ENCODE peak calls at places on chromosomes 4 and X, in four cellular contexts. One of them, this sample, is unnamed.

GRCh38 chrX:46913710-46914109 is 1.5 kb downstream of the JADE3 start:
- DNase-seq in RPMI7951: peak
- DNase-seq in HT1080: no peak
- DNase-seq in EL: peak
- DNase-seq in this sample: peak

GRCh38 chr4:40482985-40483647 is 146.5 kb downstream of the RBM47 start:
- DNase-seq in RPMI7951: peak
- DNase-seq in HT1080: no peak
- DNase-seq in EL: no peak
- DNase-seq in this sample: no peak

GRCh38 chr4:179719766-179720470 is 2277.7 kb upstream of the AGA start:
- DNase-seq in RPMI7951: no peak
- DNase-seq in HT1080: no peak
- DNase-seq in EL: no peak
- DNase-seq in this sample: peak

GRCh38 chrX:131841496-131842410 is 181.3 kb upstream of the STK26 start:
- DNase-seq in RPMI7951: peak
- DNase-seq in HT1080: peak
- DNase-seq in EL: peak
- DNase-seq in this sample: peak

GRCh38 chrX:144801786-144802185 is 445.5 kb upstream of the SPANXN1 start:
- DNase-seq in RPMI7951: peak
- DNase-seq in HT1080: peak
- DNase-seq in EL: no peak
- DNase-seq in this sample: no peak

GRCh38 chr4:159075531-159075932 is 27.3 kb upstream of the RAPGEF2 start:
- DNase-seq in RPMI7951: peak
- DNase-seq in HT1080: peak
- DNase-seq in EL: peak
- DNase-seq in this sample: peak

GRCh38 chr4:128380306-128380705 is 92.7 kb upstream of the PGRMC2 start:
- DNase-seq in RPMI7951: no peak
- DNase-seq in HT1080: no peak
- DNase-seq in EL: peak
- DNase-seq in this sample: no peak

GRCh38 chrX:46953137-46953527 is 40.9 kb downstream of the JADE3 start:
- DNase-seq in RPMI7951: no peak
- DNase-seq in HT1080: no peak
- DNase-seq in EL: no peak
- DNase-seq in this sample: no peak

GRCh38 chr4:47468686-47469365 is 5.3 kb upstream of the COMMD8 start:
- DNase-seq in RPMI7951: no peak
- DNase-seq in HT1080: no peak
- DNase-seq in EL: peak
- DNase-seq in this sample: no peak

GRCh38 chr4:125750827-125751466 is 436.2 kb downstream of the FAT4 start:
- DNase-seq in RPMI7951: peak
- DNase-seq in HT1080: peak
- DNase-seq in EL: peak
- DNase-seq in this sample: peak

GRCh38 chrX:103710609-103711008 is at the start of gene TMEM31:
- DNase-seq in RPMI7951: no peak
- DNase-seq in HT1080: no peak
- DNase-seq in EL: no peak
- DNase-seq in this sample: no peak

GRCh38 chr4:16443504-16444088 is 217.3 kb upstream of the TAPT1 start:
- DNase-seq in RPMI7951: peak
- DNase-seq in HT1080: peak
- DNase-seq in EL: peak
- DNase-seq in this sample: peak

GRCh38 chr4:108465886-108466491 is 154.4 kb upstream of the RPL34 start:
- DNase-seq in RPMI7951: no peak
- DNase-seq in HT1080: no peak
- DNase-seq in EL: peak
- DNase-seq in this sample: peak

GRCh38 chr4:80500593-80500992 is 165.1 kb downstream of the CFAP299 start:
- DNase-seq in RPMI7951: peak
- DNase-seq in HT1080: peak
- DNase-seq in EL: no peak
- DNase-seq in this sample: no peak

GRCh38 chr4:81405900-81406401 is 65.8 kb downstream of the RASGEF1B start:
- DNase-seq in RPMI7951: peak
- DNase-seq in HT1080: peak
- DNase-seq in EL: peak
- DNase-seq in this sample: peak

GRCh38 chr4:40669504-40669903 is 39.8 kb upstream of the RBM47 start:
- DNase-seq in RPMI7951: no peak
- DNase-seq in HT1080: no peak
- DNase-seq in EL: no peak
- DNase-seq in this sample: no peak

GRCh38 chr4:185108669-185109068 is 34.4 kb upstream of the SLC25A4 start:
- DNase-seq in RPMI7951: no peak
- DNase-seq in HT1080: no peak
- DNase-seq in EL: no peak
- DNase-seq in this sample: no peak

GRCh38 chr4:56155432-56155831 is 206.7 kb downstream of the CEP135 start:
- DNase-seq in RPMI7951: no peak
- DNase-seq in HT1080: no peak
- DNase-seq in EL: no peak
- DNase-seq in this sample: no peak

GRCh38 chr4:99536848-99537247 is 26.0 kb downstream of the C4orf17 start:
- DNase-seq in RPMI7951: no peak
- DNase-seq in HT1080: no peak
- DNase-seq in EL: no peak
- DNase-seq in this sample: no peak

This sample was measured in A673.